ENCODE peak calls at places on chromosome 13, in nine cellular contexts. W is fibroblast of mammary gland; J is Jurkat, Clone E6-1; C is lower lobe of right lung; D is Peyer's patch; Y is heart right ventricle; V is thoracic aorta; F is A549; E is small intestine. N is an unnamed sample.

GRCh38 chr13:49844191-49844590 is 51.7 kb upstream of the KPNA3 start:
- DNase-seq in W (no peak), J (no peak), C (no peak), D (no peak), Y (no peak), V (no peak), F (no peak), E (no peak), N (no peak)

GRCh38 chr13:46817838-46818476 is 21.0 kb upstream of the ESD start:
- DNase-seq in W (no peak), J (no peak), C (no peak), D (no peak), Y (no peak), V (no peak), F (no peak), E (no peak), N (no peak)

GRCh38 chr13:114078501-114079451 is 53.6 kb downstream of the RASA3 start:
- DNase-seq in W (peak), J (no peak), C (peak), D (no peak), Y (no peak), V (no peak), F (no peak), E (no peak), N (no peak)

GRCh38 chr13:49214917-49215376 is 5.2 kb upstream of the MLNR start:
- DNase-seq in W (no peak), J (peak), C (peak), D (peak), Y (no peak), V (no peak), F (peak), E (peak), N (peak)

GRCh38 chr13:49444517-49445395 is 682 bp downstream of the SETDB2 start:
- DNase-seq in W (peak), J (peak), C (no peak), D (peak), Y (no peak), V (no peak), F (peak), E (peak), N (peak)

GRCh38 chr13:51004918-51005460 is 95.4 kb downstream of the RNASEH2B start:
- DNase-seq in W (no peak), J (no peak), C (no peak), D (no peak), Y (no peak), V (no peak), F (no peak), E (no peak), N (no peak)

GRCh38 chr13:87820221-87820620 is 149.1 kb downstream of the SLITRK5 start:
- DNase-seq in W (peak), J (no peak), C (no peak), D (no peak), Y (no peak), V (no peak), F (no peak), E (no peak), N (no peak)

GRCh38 chr13:90447735-90448103 is 899.8 kb upstream of the MIR17HG start:
- DNase-seq in W (peak), J (no peak), C (no peak), D (no peak), Y (no peak), V (no peak), F (peak), E (no peak), N (no peak)

GRCh38 chr13:41136396-41137031 is 3.9 kb upstream of the KBTBD6 start:
- DNase-seq in W (no peak), J (no peak), C (no peak), D (no peak), Y (no peak), V (no peak), F (no peak), E (no peak), N (no peak)

GRCh38 chr13:92355213-92355612 is 871.4 kb upstream of the GPC6 start:
- DNase-seq in W (peak), J (no peak), C (no peak), D (no peak), Y (no peak), V (no peak), F (peak), E (peak), N (no peak)

GRCh38 chr13:106182404-106182803 is 353.1 kb downstream of the EFNB2 start:
- DNase-seq in W (peak), J (peak), C (no peak), D (no peak), Y (no peak), V (no peak), F (peak), E (no peak), N (no peak)

GRCh38 chr13:100063333-100063732 is 25.6 kb upstream of the PCCA start:
- DNase-seq in W (peak), J (no peak), C (no peak), D (no peak), Y (no peak), V (no peak), F (no peak), E (no peak), N (no peak)

GRCh38 chr13:78376033-78376432 is 227.3 kb downstream of the POU4F1 start:
- DNase-seq in W (no peak), J (no peak), C (no peak), D (no peak), Y (no peak), V (no peak), F (no peak), E (no peak), N (no peak)

GRCh38 chr13:110536006-110536693 is 25.4 kb downstream of the RAB20 start:
- DNase-seq in W (no peak), J (no peak), C (peak), D (peak), Y (peak), V (no peak), F (no peak), E (no peak), N (no peak)

GRCh38 chr13:21060063-21060826 is 1.1 kb downstream of the LATS2 start:
- DNase-seq in W (peak), J (no peak), C (peak), D (no peak), Y (peak), V (no peak), F (peak), E (peak), N (peak)

GRCh38 chr13:73579574-73580274 is 520.9 kb downstream of the KLF5 start:
- DNase-seq in W (no peak), J (no peak), C (no peak), D (no peak), Y (no peak), V (no peak), F (no peak), E (peak), N (no peak)

GRCh38 chr13:108214511-108215383 is 589 bp downstream of the LIG4 start:
- DNase-seq in W (no peak), J (peak), C (peak), D (peak), Y (peak), V (no peak), F (no peak), E (no peak), N (no peak)

GRCh38 chr13:106381083-106381482 is 154.4 kb downstream of the EFNB2 start:
- DNase-seq in W (no peak), J (no peak), C (no peak), D (no peak), Y (no peak), V (no peak), F (no peak), E (peak), N (no peak)

GRCh38 chr13:40318366-40318765 is 348.1 kb downstream of the FOXO1 start:
- DNase-seq in W (no peak), J (no peak), C (no peak), D (peak), Y (peak), V (no peak), F (no peak), E (peak), N (no peak)

GRCh38 chr13:35723820-35724219 is 247.3 kb upstream of the MAB21L1 start:
- DNase-seq in W (peak), J (no peak), C (no peak), D (no peak), Y (peak), V (no peak), F (no peak), E (no peak), N (no peak)

GRCh38 chr13:89455741-89456140 is 1784.6 kb downstream of the SLITRK5 start:
- DNase-seq in W (peak), J (no peak), C (no peak), D (no peak), Y (no peak), V (no peak), F (no peak), E (no peak), N (no peak)

GRCh38 chr13:22926176-22927007 is 254.4 kb upstream of the SGCG start:
- DNase-seq in W (peak), J (no peak), C (peak), D (no peak), Y (peak), V (no peak), F (no peak), E (no peak), N (no peak)

GRCh38 chr13:71867101-71867814 is at the start of gene DACH1:
- DNase-seq in W (peak), J (peak), C (peak), D (no peak), Y (peak), V (no peak), F (peak), E (peak), N (peak)

GRCh38 chr13:101417043-101417406 is 717 bp upstream of the NALCN start:
- DNase-seq in W (peak), J (no peak), C (no peak), D (no peak), Y (no peak), V (no peak), F (peak), E (no peak), N (no peak)

GRCh38 chr13:57629821-57630235 is 1.7 kb upstream of the PCDH17 start:
- DNase-seq in W (peak), J (no peak), C (peak), D (no peak), Y (peak), V (no peak), F (peak), E (peak), N (peak)

GRCh38 chr13:37889102-37889501 is 19.5 kb upstream of the TRPC4 start:
- DNase-seq in W (peak), J (no peak), C (no peak), D (no peak), Y (no peak), V (no peak), F (no peak), E (peak), N (no peak)

GRCh38 chr13:32426981-32427851 is 714 bp downstream of the N4BP2L1 start:
- DNase-seq in W (peak), J (peak), C (peak), D (peak), Y (peak), V (no peak), F (no peak), E (peak), N (peak)

GRCh38 chr13:98445340-98446233 is 131.3 kb downstream of the STK24 start:
- DNase-seq in W (peak), J (peak), C (peak), D (peak), Y (peak), V (no peak), F (peak), E (peak), N (peak)
- H3K4me3 ChIP-seq in W (no peak), J (peak), C (no peak), D (no peak), Y (no peak), V (no peak), F (no peak), E (no peak), N (no peak)

DNA sequence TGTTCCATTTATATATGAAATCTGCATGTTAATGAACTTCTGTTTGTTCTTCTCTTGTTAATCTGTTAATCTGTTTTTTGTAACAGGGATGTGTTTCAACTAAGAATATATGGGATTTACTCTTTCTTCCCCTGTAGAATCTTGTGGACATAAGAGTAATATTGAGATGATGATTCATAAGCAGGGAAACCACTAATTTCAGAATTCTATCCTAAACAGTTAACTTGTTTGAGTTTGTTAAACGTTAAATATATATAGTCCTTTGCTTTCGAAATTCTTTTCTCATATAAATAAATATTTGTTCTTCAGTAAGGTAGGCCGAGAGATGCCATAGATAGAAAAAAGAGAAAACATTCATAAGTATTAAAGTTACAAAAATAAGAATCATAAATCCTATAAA is 1052.2 kb upstream of the SPRY2 start:
- DNase-seq in W (no peak), J (no peak), C (no peak), D (no peak), Y (no peak), V (no peak), F (no peak), E (no peak), N (no peak)
- H3K4me3 ChIP-seq in W (no peak), J (no peak), C (no peak), D (no peak), Y (no peak), V (no peak), F (no peak), E (no peak), N (no peak)

DNA sequence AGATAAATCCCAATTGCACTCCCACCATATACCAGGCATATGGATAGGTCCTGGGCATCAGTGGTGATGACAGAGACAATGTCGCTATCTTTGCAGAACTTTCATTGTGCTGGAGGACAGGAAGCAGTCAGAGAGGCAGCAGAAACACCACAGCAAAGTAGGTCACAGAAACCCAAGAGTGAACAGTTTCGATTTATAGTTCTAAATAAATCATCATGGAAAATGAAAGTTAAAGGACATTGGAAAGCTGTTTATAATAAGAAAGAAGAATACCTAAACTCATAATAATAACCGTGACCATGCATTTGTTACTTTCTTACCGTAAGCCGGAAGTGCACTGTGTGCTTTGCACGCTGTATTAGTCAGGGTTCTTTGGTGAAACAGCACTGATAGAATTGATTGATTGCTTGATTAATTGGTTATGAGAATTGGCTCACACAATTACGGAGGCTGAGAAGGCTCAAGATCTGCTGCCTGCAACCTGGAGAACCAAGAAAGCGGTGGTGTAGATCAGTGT is 38.9 kb downstream of the ALOX5AP start:
- DNase-seq in W (no peak), J (no peak), C (no peak), D (no peak), Y (no peak), V (no peak), F (no peak), E (peak), N (peak)
- H3K4me3 ChIP-seq in W (no peak), J (no peak), C (no peak), D (no peak), Y (no peak), V (no peak), F (no peak), E (no peak), N (peak)

GRCh38 chr13:112692104-112692503 is 2.3 kb downstream of the ATP11A start:
- DNase-seq in W (no peak), J (no peak), C (no peak), D (no peak), Y (no peak), V (no peak), F (no peak), E (no peak), N (no peak)
- H3K4me3 ChIP-seq in W (no peak), J (no peak), C (peak), D (no peak), Y (peak), V (peak), F (peak), E (peak), N (no peak)

GRCh38 chr13:24459234-24459633 is 53.3 kb downstream of the PARP4 start:
- DNase-seq in W (peak), J (peak), C (no peak), D (no peak), Y (no peak), V (no peak), F (no peak), E (peak), N (no peak)
- H3K4me3 ChIP-seq in W (no peak), J (no peak), C (no peak), D (no peak), Y (no peak), V (no peak), F (no peak), E (no peak), N (no peak)

DNA sequence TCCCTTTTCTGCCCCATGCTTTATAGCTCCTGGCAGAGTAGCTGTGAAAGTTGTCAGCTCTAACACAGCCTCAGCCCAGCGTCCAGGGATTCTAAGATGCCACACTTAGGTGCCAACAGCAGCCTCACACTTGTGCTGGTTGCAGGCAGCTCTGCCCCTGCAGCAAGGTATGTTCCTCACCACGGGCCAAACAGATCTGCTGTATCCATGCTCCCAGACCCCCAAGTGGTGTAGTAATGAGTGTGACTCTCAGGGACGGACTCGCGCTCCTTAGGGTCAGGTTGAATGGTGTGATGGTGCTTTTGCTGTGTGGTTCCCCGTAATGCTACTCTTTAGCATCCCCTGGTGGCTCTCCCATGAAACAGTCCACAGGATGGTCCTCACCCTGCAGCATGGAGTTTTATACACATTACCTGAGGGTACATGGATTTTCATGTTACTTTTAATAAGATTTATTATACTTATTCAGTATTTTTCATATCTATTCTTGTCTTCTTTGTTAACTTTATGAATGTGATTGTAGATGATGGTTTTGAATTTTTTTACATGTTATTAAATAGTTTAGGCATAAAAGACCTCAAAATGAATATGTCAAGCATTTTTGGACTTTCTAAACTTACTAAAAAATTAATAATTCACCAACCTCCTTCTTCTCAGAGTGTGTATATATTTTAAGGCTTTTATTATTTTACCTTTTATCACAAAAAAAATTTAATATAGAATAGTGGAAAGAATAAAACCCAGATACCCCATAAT is 232.5 kb downstream of the SLC7A1 start:
- DNase-seq in W (peak), J (peak), C (no peak), D (no peak), Y (peak), V (no peak), F (peak), E (peak), N (peak)
- H3K4me3 ChIP-seq in W (no peak), J (no peak), C (no peak), D (no peak), Y (no peak), V (peak), F (no peak), E (no peak), N (no peak)

N was measured in naive thymus-derived CD4-positive, alpha-beta T cell.